ENCODE peak calls at places on chromosomes 7 and 10, in nine cellular contexts. N, U, V, D, B, K, M, R and O are unnamed samples.

GRCh38 chr7:126856691-126857291 is 395.9 kb downstream of the GRM8 start:
- DNase-seq in N (no peak), U (no peak), V (no peak), D (no peak), B (no peak), K (no peak), M (peak), R (peak), O (peak)

GRCh38 chr7:48173313-48173712 is 2.1 kb downstream of the ABCA13 start:
- DNase-seq in N (no peak), U (no peak), V (no peak), D (no peak), B (no peak), K (no peak), M (no peak), R (no peak), O (no peak)

GRCh38 chr7:84216477-84216876 is 21.9 kb upstream of the SEMA3A start:
- DNase-seq in N (no peak), U (no peak), V (peak), D (no peak), B (peak), K (no peak), M (no peak), R (no peak), O (no peak)

GRCh38 chr10:19811517-19811916 is 4.7 kb upstream of the PLXDC2 start:
- DNase-seq in N (peak), U (no peak), V (peak), D (peak), B (peak), K (no peak), M (no peak), R (peak), O (peak)

GRCh38 chr10:107072786-107073185 is 91.7 kb downstream of the SORCS1 start:
- DNase-seq in N (no peak), U (no peak), V (no peak), D (no peak), B (no peak), K (no peak), M (no peak), R (no peak), O (no peak)

GRCh38 chr7:45646996-45647411 is 72.8 kb downstream of the ADCY1 start:
- DNase-seq in N (no peak), U (no peak), V (no peak), D (no peak), B (peak), K (no peak), M (no peak), R (no peak), O (no peak)

GRCh38 chr7:134948736-134949135 is 37.6 kb upstream of the AGBL3 start:
- DNase-seq in N (no peak), U (no peak), V (no peak), D (no peak), B (peak), K (no peak), M (no peak), R (peak), O (no peak)

GRCh38 chr7:910441-910861 is 34.1 kb downstream of the GET4 start:
- DNase-seq in N (no peak), U (no peak), V (no peak), D (no peak), B (no peak), K (no peak), M (no peak), R (no peak), O (no peak)

GRCh38 chr10:3754727-3755439 is 30.1 kb downstream of the KLF6 start:
- DNase-seq in N (no peak), U (no peak), V (peak), D (no peak), B (peak), K (no peak), M (no peak), R (peak), O (peak)

GRCh38 chr10:77865585-77866324 is 60.8 kb downstream of the DLG5 start:
- DNase-seq in N (no peak), U (peak), V (no peak), D (peak), B (no peak), K (no peak), M (no peak), R (no peak), O (no peak)

GRCh38 chr7:141225916-141226618 is 152.2 kb downstream of the TMEM178B start:
- DNase-seq in N (no peak), U (no peak), V (no peak), D (no peak), B (no peak), K (no peak), M (no peak), R (no peak), O (no peak)

GRCh38 chr10:98047009-98047741 is 16.8 kb upstream of the CRTAC1 start:
- DNase-seq in N (peak), U (no peak), V (no peak), D (no peak), B (no peak), K (no peak), M (no peak), R (peak), O (no peak)

GRCh38 chr7:3187378-3188040 is 113.5 kb upstream of the SDK1 start:
- DNase-seq in N (no peak), U (no peak), V (no peak), D (no peak), B (no peak), K (no peak), M (no peak), R (peak), O (peak)

GRCh38 chr7:152054377-152055230 is 29.1 kb downstream of the GALNT11 start:
- DNase-seq in N (peak), U (no peak), V (peak), D (no peak), B (peak), K (no peak), M (no peak), R (peak), O (peak)

GRCh38 chr10:102003541-102003940 is 52.4 kb downstream of the ARMH3 start:
- DNase-seq in N (no peak), U (no peak), V (peak), D (no peak), B (no peak), K (no peak), M (no peak), R (peak), O (no peak)

GRCh38 chr7:27329917-27330316 is 87.3 kb downstream of the EVX1 start:
- DNase-seq in N (no peak), U (no peak), V (no peak), D (no peak), B (no peak), K (no peak), M (no peak), R (no peak), O (no peak)
- TF ChIP-seq CTCF in N (peak), U (peak), V (no peak), D (no peak), B (peak), K (no peak), M (no peak), R (no peak), O (no peak)

DNA sequence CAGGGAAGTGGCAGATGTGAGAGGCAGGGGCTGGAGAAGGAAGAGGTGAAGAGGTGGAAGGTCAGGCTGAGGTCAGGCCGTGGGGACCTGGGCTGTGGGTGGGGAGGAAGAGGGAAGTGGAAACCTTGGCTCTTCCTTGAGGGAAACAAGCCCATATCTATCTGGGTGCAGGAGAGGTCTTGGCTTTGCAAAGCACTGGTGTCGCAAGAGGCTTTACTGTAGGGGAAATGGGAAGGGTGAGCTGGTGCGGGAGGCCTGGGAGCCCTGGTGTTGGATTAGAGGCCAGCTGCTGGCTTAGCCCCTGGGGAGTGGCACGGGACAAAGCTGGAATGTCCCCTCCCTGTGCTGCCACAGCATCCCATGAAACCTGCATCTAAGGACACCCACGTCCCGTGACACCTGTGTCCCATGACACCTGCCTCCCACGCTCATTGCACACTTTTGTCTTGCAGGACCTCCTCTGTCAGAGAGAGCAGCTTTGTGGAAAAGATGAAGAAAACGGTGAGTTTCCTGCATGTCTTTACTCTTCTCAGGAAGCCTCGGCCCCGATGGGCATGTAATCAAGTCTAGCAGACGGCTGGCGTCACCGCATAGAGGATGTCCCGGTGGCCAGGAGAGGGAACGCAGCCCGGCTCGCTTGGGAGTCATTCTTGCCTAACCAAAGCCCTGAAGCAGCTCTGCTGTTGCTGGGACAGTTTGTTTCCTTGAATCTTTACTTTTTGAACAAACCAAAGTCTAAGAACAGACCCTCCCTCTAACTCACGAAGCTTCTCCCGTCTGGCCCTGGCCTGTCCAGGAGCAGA is 22.2 kb downstream of the TMEM120A start:
- DNase-seq in N (no peak), U (peak), V (peak), D (peak), B (no peak), K (peak), M (no peak), R (peak), O (no peak)
- TF ChIP-seq CTCF in N (no peak), U (peak), V (no peak), D (no peak), B (peak), K (peak), M (no peak), R (no peak), O (peak)

DNA sequence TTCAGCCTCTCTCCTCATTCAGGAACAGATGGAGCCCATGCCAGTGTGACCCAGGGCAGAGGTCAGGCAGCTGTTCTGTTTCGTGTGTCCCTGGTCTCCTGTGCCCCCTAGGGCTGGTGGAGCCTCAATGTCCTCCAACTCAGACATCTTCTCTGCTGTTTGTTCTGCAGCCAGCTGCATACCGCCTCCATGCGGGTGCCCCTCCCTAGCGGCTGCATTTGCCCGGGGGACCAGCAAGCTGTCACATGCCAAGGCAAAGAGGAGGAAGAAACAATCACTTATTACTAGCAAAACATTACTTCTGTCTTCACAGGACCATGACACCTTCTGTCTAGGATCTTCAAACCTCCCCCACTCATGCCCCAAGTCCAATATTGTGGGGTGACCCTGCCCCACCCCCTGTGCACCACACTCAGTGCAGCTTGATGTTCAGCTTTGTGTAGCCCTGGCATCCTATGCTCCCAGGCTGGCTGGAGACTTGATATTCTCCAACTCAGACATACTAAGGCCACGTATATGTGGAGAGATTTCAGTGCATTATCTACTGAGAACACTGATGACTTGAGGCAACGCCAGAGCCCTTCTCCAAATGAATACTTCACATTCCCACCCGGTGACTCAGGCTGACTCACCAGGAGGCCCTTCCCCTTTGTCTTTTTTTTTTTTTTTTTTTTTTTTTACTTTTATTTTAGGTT is 188.9 kb downstream of the SKIDA1 start:
- DNase-seq in N (peak), U (no peak), V (peak), D (peak), B (peak), K (no peak), M (no peak), R (peak), O (peak)
- TF ChIP-seq CTCF in N (no peak), U (no peak), V (no peak), D (no peak), B (no peak), K (no peak), M (no peak), R (no peak), O (no peak)

GRCh38 chr10:61592581-61592980 is 70.1 kb upstream of the CABCOCO1 start:
- DNase-seq in N (no peak), U (peak), V (peak), D (peak), B (peak), K (no peak), M (no peak), R (peak), O (no peak)
- TF ChIP-seq CTCF in N (no peak), U (peak), V (no peak), D (no peak), B (peak), K (peak), M (peak), R (peak), O (peak)

GRCh38 chr7:149067869-149068268 is 22.6 kb downstream of the ZNF786 start:
- DNase-seq in N (no peak), U (no peak), V (no peak), D (no peak), B (no peak), K (no peak), M (no peak), R (no peak), O (no peak)
- TF ChIP-seq CTCF in N (no peak), U (no peak), V (no peak), D (no peak), B (peak), K (no peak), M (peak), R (no peak), O (no peak)

DNA sequence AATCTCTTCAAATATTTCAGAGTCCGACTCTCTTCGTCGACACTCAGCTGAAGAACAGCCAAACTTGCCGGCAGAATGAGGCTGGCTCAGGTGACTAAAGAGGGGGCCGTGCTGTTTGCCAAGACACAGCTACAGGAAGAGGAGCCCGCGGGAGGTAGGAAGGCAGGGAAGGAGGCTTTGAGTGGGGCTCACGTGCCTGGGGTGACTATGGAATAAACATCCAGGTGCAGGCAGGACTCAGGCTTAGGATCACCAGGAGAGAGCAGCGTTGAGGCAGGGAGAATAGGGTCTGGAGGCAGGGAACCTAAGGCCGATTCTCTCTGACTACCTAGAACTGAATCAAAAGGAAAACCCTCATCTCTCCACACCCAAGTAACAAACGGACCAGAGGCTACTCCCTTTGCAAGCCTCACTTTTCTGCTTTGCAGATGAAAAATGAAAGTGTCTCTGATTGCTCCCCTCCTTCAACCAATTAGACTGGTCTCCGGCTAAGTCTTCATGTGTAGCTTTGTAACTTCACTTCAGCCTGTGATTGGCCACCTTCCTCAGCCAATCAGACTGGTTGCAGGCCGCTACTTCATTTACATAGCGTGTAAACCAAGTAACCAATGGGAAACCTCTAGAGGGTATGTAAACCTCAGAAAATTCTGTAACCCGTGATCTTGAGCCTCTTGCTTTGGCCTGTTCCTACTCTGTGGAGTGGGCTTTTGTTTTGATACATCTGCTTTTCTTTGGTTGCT is 19.7 kb upstream of the BNIP3 start:
- DNase-seq in N (no peak), U (no peak), V (peak), D (peak), B (no peak), K (no peak), M (no peak), R (peak), O (peak)
- TF ChIP-seq CTCF in N (no peak), U (no peak), V (no peak), D (no peak), B (no peak), K (no peak), M (no peak), R (peak), O (no peak)

GRCh38 chr10:33042565-33042964 is 84.5 kb upstream of the ITGB1 start:
- DNase-seq in N (no peak), U (no peak), V (no peak), D (no peak), B (no peak), K (no peak), M (no peak), R (no peak), O (no peak)

GRCh38 chr10:33046792-33047191 is 88.8 kb upstream of the ITGB1 start:
- DNase-seq in N (no peak), U (no peak), V (no peak), D (no peak), B (no peak), K (no peak), M (no peak), R (no peak), O (no peak)

GRCh38 chr10:33048223-33048622 is 90.2 kb upstream of the ITGB1 start:
- DNase-seq in N (no peak), U (no peak), V (no peak), D (no peak), B (no peak), K (no peak), M (no peak), R (no peak), O (no peak)

GRCh38 chr10:33052476-33052875 is 94.4 kb upstream of the ITGB1 start:
- DNase-seq in N (no peak), U (no peak), V (no peak), D (no peak), B (no peak), K (no peak), M (no peak), R (no peak), O (no peak)

GRCh38 chr10:33047655-33048054 is 89.6 kb upstream of the ITGB1 start:
- DNase-seq in N (no peak), U (no peak), V (peak), D (no peak), B (no peak), K (no peak), M (no peak), R (peak), O (no peak)
- TF ChIP-seq CTCF in N (no peak), U (no peak), V (no peak), D (no peak), B (no peak), K (no peak), M (no peak), R (no peak), O (no peak)

DNA sequence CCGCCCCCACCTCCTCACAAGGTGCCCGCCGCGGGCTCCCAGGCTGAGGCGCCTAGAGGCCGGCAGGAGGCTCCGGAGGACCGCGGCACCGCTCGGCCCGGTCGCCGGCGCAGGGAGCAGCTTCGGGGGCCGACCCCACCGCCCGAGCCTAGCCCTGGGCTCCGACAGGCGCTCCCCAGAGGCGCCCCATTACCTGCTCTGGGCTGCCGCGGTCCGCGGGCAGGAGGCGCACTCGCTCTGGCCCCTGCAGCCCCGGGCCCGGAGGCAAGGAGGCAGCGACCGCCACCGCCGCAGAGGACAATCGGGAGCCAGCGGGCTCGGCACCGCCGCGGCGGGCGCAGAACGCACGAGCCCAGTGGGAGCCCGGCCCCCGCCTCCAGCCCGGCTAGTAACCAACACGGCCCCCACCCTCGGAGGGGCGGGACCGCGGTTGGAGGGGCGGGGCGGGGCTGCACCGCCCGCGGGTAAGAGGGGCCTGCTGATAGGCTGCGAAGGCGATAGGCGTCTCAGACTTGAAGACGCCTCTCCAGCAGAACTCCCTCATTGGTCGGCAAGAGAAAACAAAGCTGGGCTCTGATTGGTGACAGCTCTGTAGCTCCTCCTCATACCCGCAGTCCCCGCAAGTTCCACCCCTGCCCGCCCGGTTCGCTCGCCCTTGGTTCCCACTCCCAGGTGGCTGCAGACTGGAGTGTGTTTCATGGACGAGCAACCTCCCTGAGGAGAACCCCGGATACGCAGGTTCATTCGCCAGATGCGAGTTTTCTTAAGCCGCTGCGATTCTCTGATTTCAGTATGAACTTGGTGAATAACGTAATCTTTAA is at the start of gene MPP7:
- DNase-seq in N (peak), U (peak), V (peak), D (peak), B (peak), K (peak), M (peak), R (peak), O (peak)
- TF ChIP-seq CTCF in N (peak), U (peak), V (peak), D (no peak), B (peak), K (no peak), M (peak), R (no peak), O (peak)

DNA sequence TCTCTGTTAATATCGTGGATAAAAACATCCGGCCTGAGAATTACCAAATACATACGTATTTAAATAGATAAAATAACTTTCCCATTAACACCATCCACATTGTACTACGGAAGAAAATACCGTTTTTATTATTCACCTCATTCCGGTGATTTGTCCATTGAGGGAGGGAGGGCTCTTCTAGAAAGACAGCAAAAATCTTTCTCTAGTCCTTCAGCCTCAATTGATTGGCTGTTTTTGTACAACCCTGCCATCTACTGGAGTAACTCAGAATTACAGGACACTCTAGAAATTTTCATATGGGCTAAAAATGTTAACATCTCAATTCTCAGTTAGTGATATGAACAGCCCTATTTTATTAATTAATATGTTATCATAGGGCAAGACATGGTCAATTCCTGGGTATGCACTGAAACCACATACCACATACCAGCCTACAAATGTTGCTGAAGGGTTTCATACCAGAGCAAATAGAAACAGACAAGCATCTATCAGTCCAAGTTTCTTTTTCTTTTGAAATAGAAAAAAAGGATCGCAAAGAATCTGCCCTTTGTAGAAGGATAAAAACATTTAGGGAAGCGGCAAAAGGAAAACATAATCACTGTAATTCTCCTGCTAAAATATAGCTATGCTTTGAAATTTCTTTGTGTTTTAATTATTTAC is 55.8 kb upstream of the CDCA7L start:
- DNase-seq in N (no peak), U (peak), V (peak), D (no peak), B (peak), K (no peak), M (peak), R (peak), O (peak)
- TF ChIP-seq CTCF in N (peak), U (peak), V (peak), D (peak), B (peak), K (no peak), M (peak), R (peak), O (peak)

GRCh38 chr7:132930881-132931280 is 151.0 kb downstream of the CHCHD3 start:
- DNase-seq in N (no peak), U (no peak), V (peak), D (peak), B (peak), K (no peak), M (no peak), R (peak), O (no peak)
- TF ChIP-seq CTCF in N (no peak), U (peak), V (no peak), D (no peak), B (peak), K (no peak), M (peak), R (peak), O (peak)